ENCODE peak calls at places on chromosome 15, in four cellular contexts. Q is NCI-H526; Y is GM06990; L is activated T-cell treated with anti-CD3 and anti-CD28 coated beads, Interleukin-2, amount 50 U/mL, for 72 hours. R is an unnamed sample.

GRCh38 chr15:60392986-60393811 is 4.6 kb downstream of the ANXA2 start:
- DNase-seq in Q (no peak), Y (no peak), L (no peak), R (no peak)

GRCh38 chr15:90342655-90343054 is 9.4 kb upstream of the ZNF774 start:
- DNase-seq in Q (no peak), Y (no peak), L (no peak), R (no peak)

GRCh38 chr15:41490355-41490754 is 3.3 kb upstream of the ITPKA start:
- DNase-seq in Q (no peak), Y (peak; percentile 60), L (peak; percentile 74), R (no peak)

GRCh38 chr15:26773485-26773877 is 615 bp upstream of the GABRB3 start:
- DNase-seq in Q (peak; percentile 57), Y (no peak), L (no peak), R (no peak)

GRCh38 chr15:60038111-60038521 is 34.0 kb downstream of the FOXB1 start:
- DNase-seq in Q (no peak), Y (no peak), L (no peak), R (no peak)

GRCh38 chr15:29601811-29602210 is 220.5 kb downstream of the TJP1 start:
- DNase-seq in Q (no peak), Y (no peak), L (no peak), R (no peak)

GRCh38 chr15:84671211-84671610 is 13.2 kb upstream of the NMB start:
- DNase-seq in Q (no peak), Y (no peak), L (no peak), R (no peak)

GRCh38 chr15:79179108-79179561 is 88.6 kb upstream of the RASGRF1 start:
- DNase-seq in Q (no peak), Y (no peak), L (no peak), R (no peak)

GRCh38 chr15:95017950-95018349 is 786.6 kb downstream of the MCTP2 start:
- DNase-seq in Q (peak; percentile 28), Y (no peak), L (no peak), R (no peak)

GRCh38 chr15:63019539-63020109 is 22.9 kb upstream of the TPM1 start:
- DNase-seq in Q (no peak), Y (no peak), L (no peak), R (no peak)

GRCh38 chr15:74696398-74696729 is 540 bp upstream of the EDC3 start:
- DNase-seq in Q (no peak), Y (no peak), L (no peak), R (no peak)

GRCh38 chr15:46127361-46127874 is 492.6 kb downstream of the SQOR start:
- DNase-seq in Q (no peak), Y (no peak), L (no peak), R (no peak)

GRCh38 chr15:98803228-98804056 is 155.1 kb downstream of the IGF1R start:
- DNase-seq in Q (no peak), Y (no peak), L (no peak), R (no peak)

GRCh38 chr15:95600884-95601283 is 729.6 kb upstream of the NR2F2 start:
- DNase-seq in Q (no peak), Y (no peak), L (no peak), R (no peak)

GRCh38 chr15:68471552-68471951 is 39.6 kb upstream of the ITGA11 start:
- DNase-seq in Q (no peak), Y (no peak), L (no peak), R (no peak)

GRCh38 chr15:69490356-69491050 is 37.9 kb downstream of the RPLP1 start:
- DNase-seq in Q (no peak), Y (no peak), L (no peak), R (no peak)

GRCh38 chr15:73305331-73306211 is 63.2 kb downstream of the HCN4 start:
- DNase-seq in Q (peak; percentile 85), Y (no peak), L (no peak), R (no peak)

R was measured in stimulated activated naive CD8-positive, alpha-beta T cell treated with anti-CD3 and anti-CD28 coated beads, Interleukin-15, amount 100 ng/mL, for 72 hours.